ENCODE peak calls at places on chromosomes 13 and 19, in seven cellular contexts. A is A549, D is stomach, U is upper lobe of left lung, V is K562, S is H1, T is ovary. H is an unnamed sample. For H3K4me1, the result is how much of the 10 kb centered on the place peaks cover.

GRCh38 chr13:98026457-98026857 is 73.0 kb downstream of the IPO5 start:
- DNase-seq in S (no peak), D (no peak), T (no peak), U (no peak), V (no peak), A (no peak), H (no peak)

GRCh38 chr13:30002577-30002976 is 152.2 kb upstream of the UBL3 start:
- DNase-seq in A (no peak), D (no peak), U (no peak), T (no peak), S (no peak), V (no peak), H (no peak)

GRCh38 chr13:29911781-29912478 is 61.5 kb upstream of the UBL3 start:
- DNase-seq in S (no peak), V (no peak), D (peak), T (no peak), A (no peak), U (no peak), H (no peak)

GRCh38 chr19:53696951-53697350 is 65.2 kb downstream of the DPRX start:
- DNase-seq in V (no peak), U (no peak), A (no peak), S (no peak), T (no peak), D (no peak), H (no peak)

GRCh38 chr13:40589285-40590109 is 76.9 kb downstream of the FOXO1 start:
- DNase-seq in D (no peak), S (no peak), U (peak), A (no peak), V (no peak), T (no peak), H (peak)

GRCh38 chr13:79485014-79485441 is 4.1 kb downstream of the NDFIP2 start:
- DNase-seq in U (peak), T (no peak), S (no peak), V (no peak), D (peak), A (peak), H (no peak)

GRCh38 chr19:39237200-39238184 is 7.3 kb downstream of the IFNL3 start:
- DNase-seq in A (no peak), D (peak), T (no peak), U (peak), S (no peak), V (peak), H (no peak)

GRCh38 chr13:30274083-30274482 is 33.3 kb downstream of the KATNAL1 start:
- DNase-seq in S (no peak), U (no peak), D (no peak), T (no peak), A (no peak), V (no peak), H (no peak)

GRCh38 chr13:100559886-100560285 is 28.7 kb downstream of the GGACT start:
- DNase-seq in V (no peak), A (no peak), T (no peak), S (no peak), U (no peak), D (no peak), H (no peak)

DNA sequence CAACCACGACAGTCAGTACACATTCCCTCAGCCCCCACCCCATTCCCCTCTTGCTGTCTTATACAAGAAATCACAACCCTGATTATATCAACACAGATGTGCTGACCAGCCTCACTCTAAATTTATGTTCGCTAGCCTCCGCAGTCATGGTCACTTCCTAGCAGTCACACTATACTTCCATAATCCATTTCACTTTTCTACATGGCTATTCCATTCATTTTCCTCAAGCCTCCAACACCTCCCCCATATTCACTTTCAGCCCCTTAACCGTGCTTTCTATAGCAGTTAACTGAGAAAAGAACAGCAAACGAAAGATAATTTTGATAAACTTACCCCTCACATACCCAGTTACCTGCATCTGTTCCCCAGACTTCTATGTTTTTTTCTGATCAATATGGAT is 8.4 kb downstream of the LSM14A start:
- DNase-seq in V (no peak), U (no peak), D (no peak), A (no peak), T (no peak), S (no peak), H (no peak)
- H3K4me1 ChIP-seq in V (under half), U (half or more), D (half or more), A (half or more), T (under half), S (under half), H (half or more)

GRCh38 chr13:42548731-42549554 is 25.0 kb upstream of the TNFSF11 start:
- DNase-seq in V (peak), T (no peak), A (no peak), U (peak), D (peak), S (no peak), H (no peak)
- TF ChIP-seq EP300 in V (no peak), T (no peak), A (no peak), U (no peak), D (no peak), S (no peak), H (no peak)

DNA sequence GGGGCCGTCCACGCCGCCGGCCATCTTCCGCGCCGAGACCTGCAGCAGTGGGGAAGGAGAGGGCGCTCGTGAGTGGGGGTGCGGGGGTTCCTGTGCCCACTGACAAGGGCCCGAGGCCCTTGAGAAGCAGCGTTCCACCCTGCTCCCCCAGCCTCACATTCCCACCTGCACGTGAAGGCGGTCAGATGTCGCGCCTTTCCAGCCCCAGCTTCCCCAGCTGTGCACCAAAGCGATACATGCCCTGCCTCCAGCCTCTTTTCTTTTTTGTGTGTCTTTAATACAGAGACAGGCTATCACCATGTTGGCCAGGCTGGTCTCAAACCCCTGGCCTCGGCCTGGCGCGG is 11.5 kb downstream of the ZBTB7A start:
- DNase-seq in D (no peak), U (no peak), S (no peak), T (no peak), A (no peak), V (no peak), H (no peak)
- H3K4me1 ChIP-seq in D (half or more), U (half or more), S (under half), T (under half), A (half or more), V (under half), H (under half)

GRCh38 chr19:2040647-2041435 is 10.2 kb downstream of the MKNK2 start:
- DNase-seq in S (no peak), V (no peak), U (no peak), D (no peak), A (no peak), T (peak), H (no peak)

GRCh38 chr19:2041436-2041685 is 9.7 kb downstream of the MKNK2 start:
- DNase-seq in S (no peak), T (peak), V (no peak), D (no peak), U (no peak), A (no peak), H (no peak)

GRCh38 chr19:2042485-2043268 is 8.4 kb downstream of the MKNK2 start:
- DNase-seq in U (peak), V (no peak), A (no peak), T (peak), D (peak), S (no peak), H (no peak)

GRCh38 chr19:2043269-2043641 is 7.8 kb downstream of the MKNK2 start:
- DNase-seq in V (no peak), S (peak), D (no peak), A (no peak), U (peak), T (peak), H (no peak)

DNA sequence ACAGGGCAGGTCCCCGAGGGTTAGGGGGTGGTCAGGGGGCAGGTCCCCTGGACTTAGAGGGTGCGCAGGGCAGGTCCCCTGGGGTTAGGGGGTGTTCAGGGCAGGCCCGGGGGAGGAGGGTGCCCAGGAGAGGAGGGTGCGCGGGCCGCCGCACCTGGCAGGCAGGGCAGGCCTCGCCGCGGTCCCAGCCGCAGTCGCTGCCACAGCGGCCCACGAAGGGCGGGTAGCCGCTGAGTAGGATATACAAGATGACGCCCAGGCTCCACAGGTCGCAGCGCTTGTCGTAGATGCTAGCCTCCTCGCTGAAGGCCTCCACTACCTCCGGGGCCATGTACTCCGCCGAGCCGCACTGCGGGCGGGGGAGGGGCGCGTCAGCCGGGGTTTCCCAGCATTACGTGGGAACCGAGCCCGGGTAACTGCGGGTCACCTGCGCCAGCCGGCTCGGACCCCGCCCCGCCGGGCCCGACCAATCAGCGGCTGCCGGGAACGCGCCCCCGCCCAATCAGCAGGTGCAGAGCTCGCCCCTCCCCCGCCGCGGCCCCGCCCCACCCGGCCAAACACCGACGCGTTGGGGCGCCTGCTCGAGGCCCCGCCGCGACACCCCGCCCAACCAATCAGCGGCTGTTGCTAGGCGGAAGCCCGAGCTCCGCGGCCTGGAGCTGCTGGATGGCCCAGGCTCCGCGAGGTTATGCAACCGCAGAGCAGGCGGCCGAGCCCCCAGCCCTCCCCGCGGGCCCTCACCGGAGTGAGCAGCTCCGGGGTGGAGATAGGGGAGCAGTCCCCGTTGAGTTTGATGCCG is 9.2 kb downstream of the MKNK2 start:
- DNase-seq in S (peak), V (peak), U (peak), T (peak), D (peak), A (peak), H (peak)
- TF ChIP-seq EP300 in S (no peak), V (no peak), U (no peak), T (peak), D (peak), A (no peak), H (peak)

GRCh38 chr19:10767726-10768125 is 49.8 kb downstream of the DNM2 start:
- DNase-seq in S (no peak), D (no peak), U (no peak), V (no peak), T (no peak), A (no peak), H (no peak)
- H3K4me1 ChIP-seq in S (under half), D (half or more), U (half or more), V (under half), T (under half), A (half or more), H (under half)

DNA sequence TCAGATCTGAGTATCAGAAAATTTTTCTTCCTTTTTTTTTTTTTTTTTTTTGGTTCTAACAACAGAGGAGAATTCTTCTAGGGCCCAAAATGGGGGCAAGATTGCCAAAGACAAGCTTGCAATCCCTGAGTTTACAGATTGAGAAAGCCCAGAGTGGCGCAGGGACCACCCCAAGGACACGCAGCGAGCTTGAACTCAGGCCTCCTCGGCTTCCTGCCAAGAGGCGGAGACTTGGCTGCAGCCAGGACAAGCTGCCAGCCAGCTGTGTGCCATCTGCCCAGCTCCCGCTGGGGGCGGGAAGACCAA is 508 bp upstream of the MRPL34 start:
- DNase-seq in D (no peak), T (no peak), S (no peak), A (no peak), U (no peak), V (no peak), H (peak)
- TF ChIP-seq EP300 in D (peak), T (no peak), S (no peak), A (no peak), U (no peak), V (no peak), H (no peak)

GRCh38 chr13:77310579-77311279 is 16.2 kb downstream of the MYCBP2 start:
- DNase-seq in U (no peak), T (no peak), A (no peak), S (no peak), V (no peak), D (no peak), H (no peak)

GRCh38 chr13:77305276-77305675 is 21.6 kb downstream of the MYCBP2 start:
- DNase-seq in S (no peak), D (no peak), U (no peak), V (no peak), A (no peak), T (no peak), H (no peak)

GRCh38 chr13:77309254-77309653 is 17.6 kb downstream of the MYCBP2 start:
- DNase-seq in V (no peak), S (no peak), T (no peak), A (no peak), U (no peak), D (no peak), H (no peak)

GRCh38 chr13:77310161-77310560 is 16.7 kb downstream of the MYCBP2 start:
- DNase-seq in T (no peak), A (no peak), V (no peak), D (no peak), U (no peak), S (no peak), H (no peak)

DNA sequence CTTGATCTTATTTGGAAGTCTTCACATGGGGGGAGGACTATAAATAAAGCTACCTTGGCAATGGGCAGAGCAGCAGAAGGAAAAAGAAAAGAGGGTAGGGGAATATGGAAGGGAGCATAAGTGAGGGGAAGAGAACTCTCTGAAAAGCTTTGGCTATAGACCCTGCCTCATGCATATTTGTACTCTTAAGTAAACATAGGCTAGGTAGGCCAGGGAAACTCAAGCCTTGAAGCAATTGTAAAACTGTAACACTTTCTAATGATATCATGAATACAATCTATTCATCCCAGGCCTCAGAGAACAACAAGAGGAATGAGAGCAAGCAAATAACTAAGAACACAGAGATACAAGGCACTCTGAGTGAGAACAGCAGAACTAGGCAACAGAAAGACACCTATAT is 20.4 kb downstream of the MYCBP2 start:
- DNase-seq in T (no peak), U (no peak), V (no peak), D (no peak), A (no peak), S (no peak), H (no peak)
- H3K4me1 ChIP-seq in T (under half), U (half or more), V (under half), D (under half), A (under half), S (under half), H (under half)

GRCh38 chr13:45120967-45121366 is 657 bp downstream of the GTF2F2 start:
- DNase-seq in U (no peak), D (no peak), S (no peak), A (no peak), T (no peak), V (no peak), H (no peak)

GRCh38 chr13:45119469-45119989 is 781 bp upstream of the GTF2F2 start:
- DNase-seq in V (peak), S (no peak), U (peak), T (peak), D (no peak), A (no peak), H (no peak)

GRCh38 chr13:45119990-45120864 is at the start of gene GTF2F2:
- DNase-seq in D (peak), S (peak), A (peak), U (peak), T (peak), V (peak), H (peak)

GRCh38 chr13:45122941-45123340 is 2.6 kb downstream of the GTF2F2 start:
- DNase-seq in D (no peak), U (no peak), V (peak), A (no peak), T (no peak), S (no peak), H (no peak)

GRCh38 chr13:45121421-45121820 is 1.1 kb downstream of the GTF2F2 start:
- DNase-seq in A (no peak), D (no peak), V (peak), S (no peak), U (no peak), T (no peak), H (no peak)
- TF ChIP-seq EP300 in A (no peak), D (no peak), V (no peak), S (no peak), U (no peak), T (no peak), H (no peak)

H was measured in tibial nerve.